ENCODE peak calls at places on chromosome 16, in six cellular contexts. D is H1, T is HepG2, M is endothelial cell of umbilical vein, L is WTC11, P is K562. V is an unnamed sample.

GRCh38 chr16:79286646-79287423 is 313.7 kb downstream of the MAF start:
- DNase-seq in T (no peak), M (no peak), L (peak; percentile 41), D (no peak), P (no peak), V (no peak)

GRCh38 chr16:3349175-3349574 is 6.5 kb upstream of the OR2C1 start:
- DNase-seq in M (no peak), D (no peak), P (peak; percentile 24), L (no peak), T (no peak), V (no peak)

GRCh38 chr16:89297156-89297869 is 79.8 kb downstream of the ZNF778 start:
- DNase-seq in L (no peak), T (no peak), M (no peak), P (no peak), D (no peak), V (no peak)

GRCh38 chr16:48276102-48276501 is 28.8 kb upstream of the ABCC11 start:
- DNase-seq in T (peak; percentile 18), P (no peak), M (peak; percentile 86), L (no peak), D (no peak), V (no peak)

GRCh38 chr16:83781-84615 is 6.0 kb downstream of the MPG start:
- DNase-seq in T (no peak), D (no peak), M (peak; percentile 64), L (no peak), P (no peak), V (no peak)

GRCh38 chr16:1698680-1699079 is 7.3 kb upstream of the MAPK8IP3 start:
- DNase-seq in M (no peak), T (no peak), P (no peak), D (no peak), L (no peak), V (no peak)

GRCh38 chr16:3550851-3551847 is 26.1 kb downstream of the NLRC3 start:
- DNase-seq in P (no peak), L (no peak), T (no peak), D (no peak), M (no peak), V (no peak)

GRCh38 chr16:22348296-22348695 is 26.1 kb downstream of the CDR2 start:
- DNase-seq in D (no peak), L (no peak), M (no peak), P (no peak), T (no peak), V (no peak)

GRCh38 chr16:89491974-89492687 is 1.8 kb upstream of the ANKRD11 start:
- DNase-seq in M (no peak), L (no peak), T (no peak), D (no peak), P (peak; percentile 72), V (no peak)

GRCh38 chr16:89047331-89048086 is 46.1 kb upstream of the ACSF3 start:
- DNase-seq in M (no peak), D (no peak), P (no peak), L (no peak), T (no peak), V (no peak)

GRCh38 chr16:35574454-35575431 is 2115.3 kb downstream of the TP53TG3F start:
- DNase-seq in L (no peak), M (no peak), T (no peak), D (no peak), P (no peak), V (no peak)

GRCh38 chr16:53156516-53156915 is 101.7 kb downstream of the CHD9 start:
- DNase-seq in D (no peak), P (no peak), T (no peak), L (no peak), M (no peak), V (no peak)

GRCh38 chr16:88558457-88559442 is 11.5 kb upstream of the ZC3H18 start:
- DNase-seq in M (peak; percentile 49), P (peak; percentile 78), D (no peak), T (peak; percentile 82), L (peak; percentile 54), V (peak; percentile 83)

GRCh38 chr16:21100447-21100846 is 50.2 kb downstream of the DNAH3 start:
- DNase-seq in D (no peak), M (no peak), T (no peak), P (no peak), L (no peak), V (peak; percentile 81)

GRCh38 chr16:2019919-2020831 is 590 bp downstream of the NPW start:
- DNase-seq in M (no peak), T (no peak), D (no peak), P (peak; percentile 32), L (peak; percentile 51), V (no peak)

DNA sequence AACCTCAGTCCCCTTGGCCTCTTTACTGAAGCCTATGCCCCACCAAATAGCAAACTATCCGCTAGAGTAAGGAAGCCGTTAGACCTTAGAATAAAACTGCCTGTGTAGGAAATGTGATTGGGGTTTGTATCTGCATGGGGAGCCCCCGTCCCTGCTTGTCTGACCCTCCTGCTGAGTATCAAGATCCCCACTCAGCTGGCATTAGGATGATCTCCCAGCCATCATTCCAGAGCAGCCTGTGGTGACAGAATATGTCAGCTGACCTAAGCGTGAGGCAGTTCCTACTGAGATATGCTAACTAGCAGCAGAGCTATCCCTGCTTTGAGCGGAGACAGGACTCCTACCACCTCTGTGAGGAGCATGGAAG is 645 bp upstream of the GFOD2 start:
- DNase-seq in L (no peak), T (peak; percentile 48), M (no peak), D (no peak), P (peak; percentile 65), V (peak; percentile 21)
- TF ChIP-seq JUN in L (no peak), T (no peak), M (no peak), D (no peak), P (no peak), V (no peak)

DNA sequence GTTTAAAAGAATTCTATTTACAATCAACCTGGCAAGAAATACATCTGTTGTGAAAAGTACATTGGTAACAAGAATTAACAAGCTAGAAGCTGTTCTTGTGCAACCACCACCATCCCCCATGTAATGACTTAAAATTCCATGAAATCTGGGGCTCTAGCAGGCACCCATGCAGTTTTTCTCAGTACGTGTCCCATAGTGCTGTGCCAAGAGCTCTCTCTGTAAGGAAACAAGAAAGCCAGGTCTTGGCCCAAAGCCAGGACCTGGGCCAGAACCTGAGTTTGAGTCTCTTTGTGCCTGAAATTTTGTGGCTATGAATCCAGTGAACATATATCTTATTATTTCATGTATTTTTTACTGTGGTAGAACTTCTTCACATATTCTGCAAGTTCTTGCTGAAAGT is 46.6 kb downstream of the NUP93 start:
- DNase-seq in T (no peak), P (no peak), D (no peak), L (no peak), M (peak; percentile 34), V (no peak)
- TF ChIP-seq JUN in T (no peak), P (no peak), D (no peak), L (no peak), M (no peak), V (no peak)

DNA sequence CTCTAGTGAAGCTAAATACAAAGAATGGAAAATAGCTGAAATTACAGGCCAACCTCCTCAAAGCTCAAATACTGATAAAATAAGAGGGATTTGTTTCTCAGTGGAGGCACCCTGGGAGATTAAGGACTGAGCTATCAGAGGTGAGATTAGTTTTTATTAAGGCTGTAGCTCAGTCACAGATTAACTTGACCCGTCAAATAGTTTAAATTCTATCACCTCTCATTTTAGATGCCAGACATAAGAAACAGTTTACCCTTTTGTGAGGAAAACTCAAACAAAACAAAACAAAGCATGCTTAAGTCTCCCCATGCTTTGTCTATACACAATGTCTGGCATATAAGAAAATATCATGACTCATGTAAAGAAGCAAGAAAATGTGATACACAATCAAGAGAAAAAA is 208.3 kb upstream of the PMFBP1 start:
- DNase-seq in L (no peak), P (no peak), T (no peak), D (no peak), M (peak; percentile 25), V (no peak)
- TF ChIP-seq JUN in L (no peak), P (no peak), T (no peak), D (no peak), M (no peak), V (no peak)

DNA sequence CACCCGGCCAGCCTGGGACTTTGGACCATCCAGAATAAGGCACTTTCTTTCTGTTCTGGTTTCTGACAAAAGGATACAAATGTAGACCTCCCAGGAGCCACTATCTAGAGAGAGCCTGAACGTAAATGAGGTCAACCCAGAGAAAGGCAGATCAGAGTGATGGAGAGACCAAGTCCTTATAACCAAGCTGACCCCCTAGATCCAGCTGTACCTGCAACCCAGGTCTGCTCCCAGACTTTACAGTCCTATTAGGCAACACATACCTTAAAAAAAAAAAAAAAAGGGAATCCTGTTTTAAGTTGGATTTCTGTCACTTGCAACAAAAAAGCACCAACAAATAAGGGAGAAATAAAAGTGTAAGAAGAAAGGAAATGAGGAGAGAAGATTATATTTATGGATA is 23.2 kb downstream of the CPPED1 start:
- DNase-seq in D (no peak), M (no peak), T (no peak), P (no peak), L (no peak), V (no peak)
- TF ChIP-seq JUN in D (no peak), M (no peak), T (no peak), P (no peak), L (no peak), V (no peak)

DNA sequence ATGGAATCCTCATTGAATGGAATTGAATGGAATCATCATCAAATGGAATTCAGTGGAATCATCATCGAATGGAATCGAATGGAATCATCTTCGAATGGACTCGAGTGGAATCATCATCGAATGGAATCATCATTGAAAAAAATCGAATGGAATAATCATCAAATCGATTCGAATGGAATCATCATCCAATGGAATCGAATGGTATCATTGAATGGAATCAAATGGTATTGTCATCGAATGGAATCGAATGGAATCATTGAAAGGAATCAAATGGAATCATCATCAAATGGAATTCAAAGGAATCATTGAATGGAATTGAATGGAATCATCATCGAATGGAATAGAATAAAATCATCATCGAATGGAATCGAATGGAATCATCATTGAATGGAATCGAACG is 619.3 kb downstream of the TP53TG3F start:
- DNase-seq in M (peak; percentile 92), D (no peak), L (no peak), T (no peak), P (no peak), V (no peak)
- TF ChIP-seq JUN in M (no peak), D (no peak), L (no peak), T (no peak), P (no peak), V (no peak)